ENCODE peak calls at places on chromosomes 4 and X, in six cellular contexts. C is NCI-H2081, Q is sigmoid colon, A is T-helper 9 cell, Z is GM23248, P is EL. X is an unnamed sample.

GRCh38 chrX:40018021-40018420 is 79.7 kb downstream of the BCOR start:
- DNase-seq in A (no peak), C (no peak), Q (no peak), Z (no peak), P (no peak), X (no peak)

GRCh38 chr4:106366026-106366425 is 2.6 kb downstream of the GIMD1 start:
- DNase-seq in P (peak; percentile 70), C (no peak), Z (peak; percentile 61), A (no peak), Q (no peak), X (no peak)

GRCh38 chr4:79597266-79597665 is 189.2 kb upstream of the GK2 start:
- DNase-seq in P (peak; percentile 17), Z (peak; percentile 27), A (no peak), C (no peak), Q (no peak), X (no peak)

GRCh38 chrX:43666301-43666912 is 10.3 kb downstream of the MAOA start:
- DNase-seq in A (no peak), Q (no peak), P (no peak), C (no peak), Z (no peak), X (no peak)

GRCh38 chr4:79207281-79207680 is 118.6 kb downstream of the NAA11 start:
- DNase-seq in Q (no peak), C (no peak), Z (no peak), P (no peak), A (no peak), X (no peak)

GRCh38 chrX:71052721-71053120 is 15.4 kb downstream of the SNX12 start:
- DNase-seq in Q (no peak), P (no peak), Z (no peak), A (no peak), C (no peak), X (no peak)

GRCh38 chrX:74132265-74132664 is 171.7 kb upstream of the ZCCHC13 start:
- DNase-seq in Q (no peak), A (no peak), C (no peak), Z (no peak), P (no peak), X (peak; percentile 19)

GRCh38 chr4:69098470-69098869 is 2.2 kb downstream of the UGT2B7 start:
- DNase-seq in P (no peak), Q (no peak), C (no peak), Z (no peak), A (no peak), X (no peak)

GRCh38 chrX:40663880-40664630 is 16.7 kb upstream of the CXorf38 start:
- DNase-seq in C (no peak), A (no peak), P (peak; percentile 23), Z (peak; percentile 52), Q (no peak), X (peak; percentile 12)

GRCh38 chr4:179328627-179329026 is 1886.4 kb upstream of the AGA start:
- DNase-seq in C (no peak), P (no peak), Z (no peak), A (no peak), Q (no peak), X (no peak)

GRCh38 chr4:17981063-17981462 is 40.5 kb downstream of the LCORL start:
- DNase-seq in A (no peak), Z (peak; percentile 3), P (peak; percentile 2), Q (no peak), C (no peak), X (no peak)

GRCh38 chr4:3452376-3452775 is 10.6 kb downstream of the HGFAC start:
- DNase-seq in P (no peak), Z (no peak), A (no peak), C (no peak), Q (no peak), X (no peak)

GRCh38 chrX:68945081-68945602 is 116.3 kb downstream of the EFNB1 start:
- DNase-seq in Z (no peak), A (no peak), P (no peak), C (no peak), Q (no peak), X (no peak)

GRCh38 chr4:78862314-78862737 is 76.9 kb downstream of the PAQR3 start:
- DNase-seq in C (no peak), Q (no peak), Z (no peak), P (no peak), A (no peak), X (peak; percentile 8)

GRCh38 chrX:124223524-124223923 is 108.9 kb upstream of the TEX13D start:
- DNase-seq in Z (no peak), A (no peak), P (no peak), C (no peak), Q (no peak), X (no peak)

GRCh38 chrX:74535633-74536141 is 78.7 kb downstream of the RLIM start:
- DNase-seq in Z (peak; percentile 87), Q (peak; percentile 92), A (peak; percentile 17), P (peak; percentile 76), C (peak; percentile 47), X (peak; percentile 57)

GRCh38 chrX:14922437-14922836 is 49.2 kb downstream of the MOSPD2 start:
- DNase-seq in C (no peak), Q (no peak), A (no peak), P (peak; percentile 83), Z (peak; percentile 88), X (no peak)

GRCh38 chr4:98573791-98574190 is 84.6 kb downstream of the TSPAN5 start:
- DNase-seq in P (no peak), A (no peak), Z (no peak), Q (no peak), C (no peak), X (no peak)

GRCh38 chrX:5753291-5753690 is 475.4 kb downstream of the NLGN4X start:
- DNase-seq in Z (no peak), A (no peak), P (no peak), Q (no peak), C (no peak), X (no peak)

GRCh38 chr4:164440196-164440595 is 313.7 kb upstream of the SMIM31 start:
- DNase-seq in Z (no peak), C (no peak), Q (no peak), A (no peak), P (no peak), X (no peak)

GRCh38 chr4:17024430-17024829 is 126.0 kb upstream of the LDB2 start:
- DNase-seq in C (no peak), A (no peak), P (peak; percentile 52), Q (no peak), Z (peak; percentile 40), X (no peak)

GRCh38 chr4:110636677-110637407 is 14.0 kb upstream of the PITX2 start:
- DNase-seq in C (no peak), Q (no peak), A (no peak), Z (peak; percentile 90), P (peak; percentile 75), X (peak; percentile 68)

GRCh38 chr4:60173103-60173502 is 1027.0 kb upstream of the ADGRL3 start:
- DNase-seq in A (no peak), Z (no peak), C (no peak), Q (no peak), P (no peak), X (no peak)

GRCh38 chr4:6758732-6759131 is 23.8 kb upstream of the KIAA0232 start:
- DNase-seq in Z (no peak), P (no peak), C (no peak), A (no peak), Q (no peak), X (no peak)

GRCh38 chr4:127632420-127633403 is at the start of gene INTU:
- DNase-seq in C (peak; percentile 89), Z (peak; percentile 99), Q (peak; percentile 97), A (no peak), P (peak; percentile 96), X (peak; percentile 93)

GRCh38 chrX:1196436-1196835 is 16.0 kb downstream of the CRLF2 start:
- DNase-seq in Q (no peak), C (no peak), Z (no peak), P (no peak), A (no peak), X (no peak)

GRCh38 chr4:33715996-33716395 is 2528.3 kb downstream of the ARAP2 start:
- DNase-seq in P (peak; percentile 91), Q (no peak), Z (peak; percentile 90), C (no peak), A (no peak), X (no peak)

GRCh38 chrX:23981711-23982110 is 45.3 kb downstream of the KLHL15 start:
- DNase-seq in P (no peak), Q (no peak), Z (no peak), C (no peak), A (no peak), X (no peak)

GRCh38 chr4:47217884-47218283 is 186.5 kb downstream of the GABRB1 start:
- DNase-seq in A (no peak), C (no peak), P (no peak), Z (no peak), Q (no peak), X (no peak)

GRCh38 chr4:610411-611261 is 14.7 kb upstream of the PDE6B start:
- DNase-seq in A (no peak), Z (peak; percentile 63), C (peak; percentile 54), Q (no peak), P (peak; percentile 76), X (no peak)

GRCh38 chr4:184805462-184806245 is 20.1 kb downstream of the ACSL1 start:
- DNase-seq in Q (no peak), C (no peak), Z (no peak), P (no peak), A (no peak), X (peak; percentile 34)

GRCh38 chr4:121462660-121463261 is 81.9 kb upstream of the QRFPR start:
- DNase-seq in A (no peak), P (peak; percentile 60), C (peak; percentile 69), Z (peak; percentile 88), Q (no peak), X (peak; percentile 13)

GRCh38 chr4:141246243-141246642 is 25.5 kb downstream of the ZNF330 start:
- DNase-seq in Q (no peak), Z (peak; percentile 71), A (no peak), C (no peak), P (peak; percentile 76), X (no peak)

GRCh38 chrX:65999563-66000148 is 40.2 kb downstream of the VSIG4 start:
- DNase-seq in P (no peak), C (no peak), A (no peak), Q (no peak), Z (no peak), X (no peak)

GRCh38 chrX:38563006-38563405 is 1.7 kb downstream of the TSPAN7 start:
- DNase-seq in Z (no peak), Q (no peak), P (no peak), A (no peak), C (no peak), X (no peak)

GRCh38 chr4:8341691-8342090 is 72.1 kb downstream of the HTRA3 start:
- DNase-seq in A (no peak), Q (peak; percentile 79), C (no peak), Z (no peak), P (no peak), X (no peak)